ENCODE peak calls at places on chromosomes 13 and 19, in five cellular contexts. C, B, R, O and H are unnamed samples.
A peak's percentile ranks its signal among the peaks of the same experiment; 100 is the strongest.

GRCh38 chr13:34243396-34243795 is 425.4 kb downstream of the RFC3 start:
- DNase-seq in C (no peak), B (no peak), R (no peak), O (no peak), H (no peak)

GRCh38 chr13:29140277-29140676 is 320.1 kb downstream of the MTUS2 start:
- DNase-seq in C (no peak), B (peak; percentile 7), R (no peak), O (no peak), H (no peak)

GRCh38 chr13:27524981-27525975 is 74.9 kb upstream of the MTIF3 start:
- DNase-seq in C (no peak), B (no peak), R (no peak), O (no peak), H (no peak)

GRCh38 chr13:112647256-112647655 is 42.6 kb upstream of the ATP11A start:
- DNase-seq in C (no peak), B (no peak), R (no peak), O (no peak), H (no peak)

GRCh38 chr19:10566658-10567410 is 1.0 kb upstream of the KRI1 start:
- DNase-seq in C (no peak), B (no peak), R (peak; percentile 84), O (no peak), H (no peak)

GRCh38 chr19:16561382-16561781 is 10.8 kb downstream of the SLC35E1 start:
- DNase-seq in C (no peak), B (no peak), R (no peak), O (no peak), H (no peak)

GRCh38 chr19:1907563-1908363 is 2.6 kb downstream of the ADAT3 start:
- DNase-seq in C (no peak), B (peak; percentile 31), R (no peak), O (peak; percentile 23), H (no peak)

GRCh38 chr13:71378992-71379905 is 487.8 kb downstream of the DACH1 start:
- DNase-seq in C (no peak), B (no peak), R (no peak), O (no peak), H (no peak)

GRCh38 chr19:41457241-41457640 is 14.3 kb downstream of the ERICH4 start:
- DNase-seq in C (no peak), B (no peak), R (no peak), O (no peak), H (no peak)

GRCh38 chr13:32419862-32420261 is 8.1 kb downstream of the N4BP2L1 start:
- DNase-seq in C (no peak), B (no peak), R (no peak), O (no peak), H (no peak)

GRCh38 chr19:54521022-54521859 is 18.6 kb downstream of the LAIR2 start:
- DNase-seq in C (no peak), B (no peak), R (no peak), O (no peak), H (no peak)

GRCh38 chr19:17329061-17329767 is 5.4 kb downstream of the ANO8 start:
- DNase-seq in C (no peak), B (no peak), R (no peak), O (no peak), H (no peak)

GRCh38 chr13:30720470-30720869 is 14.9 kb upstream of the ALOX5AP start:
- DNase-seq in C (no peak), B (no peak), R (no peak), O (no peak), H (no peak)

GRCh38 chr19:2353895-2354592 is 6.0 kb upstream of the TMPRSS9 start:
- DNase-seq in C (no peak), B (no peak), R (no peak), O (no peak), H (no peak)

GRCh38 chr13:77861716-77862115 is 56.9 kb downstream of the EDNRB start:
- DNase-seq in C (no peak), B (no peak), R (no peak), O (no peak), H (no peak)

GRCh38 chr19:38362076-38362945 is 12.1 kb upstream of the PSMD8 start:
- DNase-seq in C (no peak), B (no peak), R (peak; percentile 77), O (peak; percentile 37), H (peak; percentile 49)

GRCh38 chr19:15575406-15575805 is 39.6 kb upstream of the CYP4F8 start:
- DNase-seq in C (no peak), B (no peak), R (no peak), O (no peak), H (no peak)

GRCh38 chr13:83773961-83774360 is 108.3 kb downstream of the SLITRK1 start:
- DNase-seq in C (no peak), B (no peak), R (no peak), O (no peak), H (no peak)

GRCh38 chr13:38582133-38582532 is 104.7 kb upstream of the FREM2 start:
- DNase-seq in C (no peak), B (peak; percentile 6), R (no peak), O (peak; percentile 44), H (peak; percentile 16)

GRCh38 chr13:34764246-34764645 is 177.8 kb upstream of the NBEA start:
- DNase-seq in C (no peak), B (no peak), R (no peak), O (no peak), H (no peak)

GRCh38 chr19:6983448-6983847 is 37.8 kb downstream of the MBD3L2B start:
- DNase-seq in C (no peak), B (no peak), R (no peak), O (no peak), H (no peak)

GRCh38 chr19:49337267-49338022 is 2.2 kb downstream of the CD37 start:
- DNase-seq in C (no peak), B (no peak), R (no peak), O (no peak), H (no peak)

GRCh38 chr19:32908641-32909190 is 39.1 kb upstream of the SLC7A9 start:
- DNase-seq in C (no peak), B (no peak), R (no peak), O (no peak), H (no peak)

GRCh38 chr13:22880756-22881701 is 299.8 kb upstream of the SGCG start:
- DNase-seq in C (no peak), B (no peak), R (no peak), O (no peak), H (no peak)

GRCh38 chr13:27969073-27969865 is at the start of gene CDX2:
- DNase-seq in C (no peak), B (no peak), R (no peak), O (no peak), H (no peak)

GRCh38 chr13:46367622-46368327 is 19.3 kb downstream of the RUBCNL start:
- DNase-seq in C (no peak), B (no peak), R (no peak), O (no peak), H (no peak)